ENCODE peak calls at places on chromosomes 1 and 21, in seven cellular contexts. L is putamen; N is Kasumi-1; E is transverse colon; H is stimulated activated CD4-positive, alpha-beta T cell treated with anti-CD3 and anti-CD28 coated beads, TNF-alpha, amount 100 ng/mL, for 1 hour; Q is kidney tubule cell; J is activated naive CD8-positive, alpha-beta T cell treated with anti-CD3 and anti-CD28 coated beads, Interleukin-2, amount 50 U/mL, for 24 hours. T is an unnamed sample.

GRCh38 chr1:116326486-116326885 is 46.6 kb upstream of the ATP1A1 start:
- DNase-seq in L (no peak), N (no peak), E (no peak), H (no peak), Q (no peak), J (no peak), T (peak)

GRCh38 chr1:20574686-20575543 is 14.0 kb upstream of the CDA start:
- DNase-seq in L (no peak), N (peak), E (peak), H (no peak), Q (peak), J (peak), T (peak)

GRCh38 chr1:41314781-41315481 is 46.3 kb upstream of the FOXO6 start:
- DNase-seq in L (no peak), N (no peak), E (no peak), H (no peak), Q (no peak), J (no peak), T (no peak)

GRCh38 chr1:197799271-197799670 is 24.0 kb upstream of the DENND1B start:
- DNase-seq in L (no peak), N (no peak), E (no peak), H (no peak), Q (peak), J (no peak), T (peak)

GRCh38 chr1:145887631-145888030 is 2.0 kb upstream of the ANKRD35 start:
- DNase-seq in L (no peak), N (no peak), E (no peak), H (no peak), Q (peak), J (no peak), T (peak)

GRCh38 chr1:234980224-234980656 is 148.4 kb downstream of the TOMM20 start:
- DNase-seq in L (no peak), N (peak), E (no peak), H (no peak), Q (peak), J (no peak), T (no peak)

GRCh38 chr1:37042506-37042905 is 8.2 kb upstream of the GRIK3 start:
- DNase-seq in L (no peak), N (no peak), E (no peak), H (no peak), Q (no peak), J (no peak), T (no peak)

GRCh38 chr1:192235127-192235526 is 76.9 kb downstream of the RGS18 start:
- DNase-seq in L (no peak), N (no peak), E (no peak), H (no peak), Q (no peak), J (no peak), T (no peak)

GRCh38 chr1:154567386-154568164 is at the start of gene CHRNB2:
- DNase-seq in L (peak), N (no peak), E (peak), H (no peak), Q (peak), J (peak), T (peak)

GRCh38 chr1:179079113-179079761 is 2.6 kb upstream of the TOR3A start:
- DNase-seq in L (peak), N (peak), E (peak), H (no peak), Q (peak), J (peak), T (peak)

GRCh38 chr21:15051652-15052554 is 12.9 kb downstream of the NRIP1 start:
- DNase-seq in L (no peak), N (no peak), E (peak), H (no peak), Q (peak), J (no peak), T (no peak)

GRCh38 chr1:119367332-119368124 is 1.1 kb upstream of the HAO2 start:
- DNase-seq in L (no peak), N (peak), E (no peak), H (no peak), Q (peak), J (no peak), T (peak)

GRCh38 chr1:206526064-206526911 is 19.0 kb downstream of the RASSF5 start:
- DNase-seq in L (no peak), N (no peak), E (no peak), H (no peak), Q (no peak), J (no peak), T (no peak)

GRCh38 chr21:42386034-42386591 is 9.7 kb downstream of the TMPRSS3 start:
- DNase-seq in L (no peak), N (no peak), E (peak), H (no peak), Q (no peak), J (no peak), T (no peak)

GRCh38 chr1:57637155-57637554 is 213.3 kb upstream of the DAB1 start:
- DNase-seq in L (no peak), N (no peak), E (no peak), H (no peak), Q (no peak), J (no peak), T (no peak)

GRCh38 chr1:41174170-41174569 is 67.9 kb downstream of the SCMH1 start:
- DNase-seq in L (no peak), N (no peak), E (no peak), H (no peak), Q (peak), J (no peak), T (peak)

GRCh38 chr21:35048706-35049617 is at the start of gene RUNX1:
- DNase-seq in L (peak), N (peak), E (peak), H (peak), Q (peak), J (peak), T (peak)

GRCh38 chr1:180167721-180168467 is 13.2 kb downstream of the QSOX1 start:
- DNase-seq in L (no peak), N (no peak), E (peak), H (no peak), Q (peak), J (no peak), T (peak)

GRCh38 chr21:43370091-43370658 is 56.8 kb downstream of the SIK1 start:
- DNase-seq in L (no peak), N (no peak), E (no peak), H (no peak), Q (no peak), J (no peak), T (no peak)

GRCh38 chr21:37230632-37231246 is 36.4 kb downstream of the VPS26C start:
- DNase-seq in L (no peak), N (no peak), E (no peak), H (no peak), Q (no peak), J (no peak), T (peak)

GRCh38 chr1:246768403-246769020 is 44.3 kb downstream of the SCCPDH start:
- DNase-seq in L (no peak), N (no peak), E (no peak), H (no peak), Q (no peak), J (no peak), T (no peak)

GRCh38 chr1:234748713-234749112 is 138.7 kb upstream of the IRF2BP2 start:
- DNase-seq in L (no peak), N (no peak), E (no peak), H (no peak), Q (no peak), J (no peak), T (no peak)

GRCh38 chr1:178621822-178622221 is 103.2 kb upstream of the RALGPS2 start:
- DNase-seq in L (no peak), N (no peak), E (no peak), H (no peak), Q (no peak), J (no peak), T (no peak)

GRCh38 chr1:209569445-209570207 is 13.9 kb upstream of the CAMK1G start:
- DNase-seq in L (peak), N (peak), E (peak), H (peak), Q (peak), J (peak), T (peak)

GRCh38 chr1:145858238-145858936 is 494 bp downstream of the PIAS3 start:
- DNase-seq in L (no peak), N (peak), E (peak), H (no peak), Q (peak), J (peak), T (peak)

GRCh38 chr1:1777950-1778826 is at the start of gene NADK:
- DNase-seq in L (peak), N (no peak), E (peak), H (peak), Q (peak), J (peak), T (peak)

GRCh38 chr1:111690306-111690617 is 48.9 kb downstream of the INKA2 start:
- DNase-seq in L (peak), N (no peak), E (peak), H (no peak), Q (peak), J (no peak), T (peak)